ENCODE peak calls at places on chromosomes 6 and 20, in six cellular contexts. One of them, this sample, is unnamed.
A peak's percentile ranks its signal among the peaks of the same experiment; 100 is the strongest.

GRCh38 chr6:90536516-90536915 is 50.4 kb downstream of the MAP3K7 start:
- DNase-seq in HEK293T: no peak
- DNase-seq in astrocyte of the spinal cord: no peak
- DNase-seq in NCI-H1092 treated with DMSO at 0.1 percent for 48 hours: no peak
- DNase-seq in fibroblast of pulmonary artery: peak; percentile 10
- DNase-seq in CD8-positive, alpha-beta memory T cell: no peak
- DNase-seq in this sample: no peak

GRCh38 chr6:169787797-169788196 is 36.4 kb downstream of the ERMARD start:
- DNase-seq in HEK293T: no peak
- DNase-seq in astrocyte of the spinal cord: no peak
- DNase-seq in fibroblast of pulmonary artery: no peak
- DNase-seq in CD8-positive, alpha-beta memory T cell: no peak
- DNase-seq in NCI-H1092 treated with DMSO at 0.1 percent for 48 hours: no peak
- DNase-seq in this sample: no peak

GRCh38 chr20:14449323-14449722 is 111.9 kb upstream of the FLRT3 start:
- DNase-seq in fibroblast of pulmonary artery: peak; percentile 27
- DNase-seq in NCI-H1092 treated with DMSO at 0.1 percent for 48 hours: no peak
- DNase-seq in HEK293T: no peak
- DNase-seq in astrocyte of the spinal cord: no peak
- DNase-seq in CD8-positive, alpha-beta memory T cell: no peak
- DNase-seq in this sample: no peak

GRCh38 chr20:52078289-52078688 is 113.3 kb downstream of the ZFP64 start:
- DNase-seq in CD8-positive, alpha-beta memory T cell: no peak
- DNase-seq in NCI-H1092 treated with DMSO at 0.1 percent for 48 hours: no peak
- DNase-seq in astrocyte of the spinal cord: no peak
- DNase-seq in HEK293T: no peak
- DNase-seq in fibroblast of pulmonary artery: peak; percentile 11
- DNase-seq in this sample: no peak

GRCh38 chr6:164276211-164276610 is 861.7 kb downstream of the QKI start:
- DNase-seq in astrocyte of the spinal cord: no peak
- DNase-seq in CD8-positive, alpha-beta memory T cell: no peak
- DNase-seq in fibroblast of pulmonary artery: no peak
- DNase-seq in HEK293T: no peak
- DNase-seq in NCI-H1092 treated with DMSO at 0.1 percent for 48 hours: no peak
- DNase-seq in this sample: no peak

GRCh38 chr6:132021552-132022375 is 70.6 kb upstream of the CCN2 start:
- DNase-seq in NCI-H1092 treated with DMSO at 0.1 percent for 48 hours: no peak
- DNase-seq in fibroblast of pulmonary artery: no peak
- DNase-seq in CD8-positive, alpha-beta memory T cell: no peak
- DNase-seq in HEK293T: no peak
- DNase-seq in astrocyte of the spinal cord: no peak
- DNase-seq in this sample: no peak

GRCh38 chr6:82954351-82954750 is 111.3 kb downstream of the UBE3D start:
- DNase-seq in fibroblast of pulmonary artery: no peak
- DNase-seq in NCI-H1092 treated with DMSO at 0.1 percent for 48 hours: no peak
- DNase-seq in CD8-positive, alpha-beta memory T cell: no peak
- DNase-seq in HEK293T: no peak
- DNase-seq in astrocyte of the spinal cord: no peak
- DNase-seq in this sample: no peak

GRCh38 chr20:31709939-31710338 is 12.7 kb downstream of the BCL2L1 start:
- DNase-seq in HEK293T: no peak
- DNase-seq in fibroblast of pulmonary artery: no peak
- DNase-seq in NCI-H1092 treated with DMSO at 0.1 percent for 48 hours: no peak
- DNase-seq in astrocyte of the spinal cord: no peak
- DNase-seq in CD8-positive, alpha-beta memory T cell: no peak
- DNase-seq in this sample: no peak

GRCh38 chr20:59026904-59027745 is 5.0 kb downstream of the ATP5F1E start:
- DNase-seq in HEK293T: no peak
- DNase-seq in astrocyte of the spinal cord: no peak
- DNase-seq in CD8-positive, alpha-beta memory T cell: no peak
- DNase-seq in fibroblast of pulmonary artery: no peak
- DNase-seq in NCI-H1092 treated with DMSO at 0.1 percent for 48 hours: no peak
- DNase-seq in this sample: no peak

GRCh38 chr6:98847767-98848538 is 13.6 kb downstream of the POU3F2 start:
- DNase-seq in HEK293T: no peak
- DNase-seq in CD8-positive, alpha-beta memory T cell: no peak
- DNase-seq in fibroblast of pulmonary artery: no peak
- DNase-seq in NCI-H1092 treated with DMSO at 0.1 percent for 48 hours: no peak
- DNase-seq in astrocyte of the spinal cord: no peak
- DNase-seq in this sample: peak; percentile 56

GRCh38 chr20:38997622-38998021 is 35.5 kb downstream of the DHX35 start:
- DNase-seq in astrocyte of the spinal cord: no peak
- DNase-seq in NCI-H1092 treated with DMSO at 0.1 percent for 48 hours: no peak
- DNase-seq in HEK293T: no peak
- DNase-seq in fibroblast of pulmonary artery: no peak
- DNase-seq in CD8-positive, alpha-beta memory T cell: no peak
- DNase-seq in this sample: peak; percentile 82

GRCh38 chr20:53100476-53100911 is 128.3 kb downstream of the TSHZ2 start:
- DNase-seq in CD8-positive, alpha-beta memory T cell: no peak
- DNase-seq in HEK293T: no peak
- DNase-seq in fibroblast of pulmonary artery: peak; percentile 51
- DNase-seq in NCI-H1092 treated with DMSO at 0.1 percent for 48 hours: no peak
- DNase-seq in astrocyte of the spinal cord: no peak
- DNase-seq in this sample: no peak

GRCh38 chr6:136757150-136757549 is 35.1 kb downstream of the MAP3K5 start:
- DNase-seq in CD8-positive, alpha-beta memory T cell: no peak
- DNase-seq in fibroblast of pulmonary artery: peak; percentile 73
- DNase-seq in NCI-H1092 treated with DMSO at 0.1 percent for 48 hours: no peak
- DNase-seq in astrocyte of the spinal cord: peak; percentile 29
- DNase-seq in HEK293T: no peak
- DNase-seq in this sample: no peak